ENCODE peak calls at places on chromosome 17, in seven cellular contexts. K is HCT116, B is GM12878, M is HepG2, D is H1, Y is SK-N-SH, O is K562. E is an unnamed sample.

GRCh38 chr17:81727324-81728031 is 15.4 kb downstream of the SLC25A10 start:
- DNase-seq in K (no peak), B (no peak), M (peak), D (no peak), Y (no peak), O (no peak), E (peak)

GRCh38 chr17:74295625-74296547 is 21.9 kb downstream of the DNAI2 start:
- DNase-seq in K (no peak), B (no peak), M (no peak), D (no peak), Y (no peak), O (peak), E (no peak)

GRCh38 chr17:36851230-36851629 is 86.0 kb upstream of the LHX1 start:
- DNase-seq in K (no peak), B (no peak), M (peak), D (no peak), Y (no peak), O (no peak), E (no peak)

GRCh38 chr17:2789700-2790099 is 6.5 kb upstream of the RAP1GAP2 start:
- DNase-seq in K (no peak), B (no peak), M (no peak), D (no peak), Y (no peak), O (no peak), E (no peak)

GRCh38 chr17:60600490-60601431 is 768 bp downstream of the PPM1D start:
- DNase-seq in K (peak), B (peak), M (peak), D (no peak), Y (peak), O (peak), E (peak)

GRCh38 chr17:80986816-80987480 is 4.7 kb upstream of the CHMP6 start:
- DNase-seq in K (no peak), B (no peak), M (no peak), D (no peak), Y (peak), O (no peak), E (no peak)

GRCh38 chr17:2357237-2357636 is 19.9 kb downstream of the SGSM2 start:
- DNase-seq in K (no peak), B (no peak), M (no peak), D (no peak), Y (no peak), O (no peak), E (no peak)

GRCh38 chr17:14854691-14855090 is 410.4 kb downstream of the PMP22 start:
- DNase-seq in K (no peak), B (no peak), M (no peak), D (no peak), Y (no peak), O (no peak), E (no peak)

GRCh38 chr17:27760069-27760885 is 40.1 kb downstream of the NOS2 start:
- DNase-seq in K (peak), B (no peak), M (peak), D (peak), Y (peak), O (peak), E (peak)

GRCh38 chr17:82917656-82918345 is 78.0 kb upstream of the ZNF750 start:
- DNase-seq in K (no peak), B (no peak), M (peak), D (no peak), Y (peak), O (peak), E (no peak)

GRCh38 chr17:28725166-28725659 is 820 bp downstream of the TLCD1 start:
- DNase-seq in K (peak), B (no peak), M (peak), D (no peak), Y (no peak), O (no peak), E (no peak)

GRCh38 chr17:74870512-74870911 is 2.3 kb downstream of the FDXR start:
- DNase-seq in K (no peak), B (no peak), M (peak), D (no peak), Y (no peak), O (no peak), E (no peak)

GRCh38 chr17:17745476-17746455 is 64.5 kb downstream of the RAI1 start:
- DNase-seq in K (no peak), B (no peak), M (no peak), D (no peak), Y (no peak), O (no peak), E (no peak)

GRCh38 chr17:44605116-44605505 is 47.8 kb downstream of the FZD2 start:
- DNase-seq in K (no peak), B (no peak), M (no peak), D (no peak), Y (no peak), O (no peak), E (no peak)

DNA sequence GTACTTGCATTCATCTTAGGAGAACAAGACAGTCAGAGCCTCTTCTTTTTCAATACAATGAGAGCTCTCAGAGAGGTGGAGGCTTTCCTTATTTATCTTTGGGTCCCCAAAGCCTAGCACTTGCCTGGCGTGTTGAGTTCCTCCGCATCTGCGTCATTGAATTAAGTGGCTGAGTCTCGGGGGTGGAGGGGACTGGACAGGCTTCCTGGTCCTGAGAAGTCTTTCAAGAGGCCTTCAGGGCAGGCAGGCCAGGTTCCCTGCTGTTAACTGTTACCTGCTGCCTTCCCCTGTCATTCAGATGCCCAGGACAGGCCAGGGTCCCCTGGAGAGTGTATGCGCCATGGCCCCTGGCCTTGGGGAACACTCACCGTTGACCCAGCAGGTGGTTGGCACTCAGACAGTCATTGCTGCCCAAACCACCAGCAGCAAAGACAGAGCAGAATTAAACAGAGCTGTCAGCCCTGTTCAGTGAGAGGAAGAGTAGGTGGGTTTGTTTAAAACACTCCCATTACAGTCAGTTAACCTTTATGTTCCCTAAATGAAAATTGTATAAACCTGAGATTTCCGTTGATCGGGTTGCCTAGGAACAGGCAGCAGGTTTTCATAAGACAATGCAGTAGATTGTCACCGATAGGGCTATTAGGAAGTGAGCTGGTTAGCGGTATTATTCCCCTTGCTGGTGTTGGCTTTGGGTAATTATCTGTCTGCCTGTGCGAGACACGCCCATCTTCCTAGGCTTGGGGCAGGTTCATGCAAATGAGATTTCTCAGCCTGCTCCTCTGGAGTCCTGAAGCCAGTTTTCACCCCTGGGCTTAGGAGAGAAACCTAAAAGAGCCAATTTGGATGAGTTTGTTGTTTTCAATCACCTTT is 132.7 kb downstream of the CCDC182 start:
- DNase-seq in K (no peak), B (peak), M (peak), D (no peak), Y (no peak), O (peak), E (peak)
- TF ChIP-seq JUND in K (no peak), B (no peak), M (no peak), D (no peak), Y (no peak), O (no peak), E (no peak)

GRCh38 chr17:62807812-62808575 is at the start of gene MARCHF10:
- DNase-seq in K (no peak), B (no peak), M (no peak), D (no peak), Y (peak), O (peak), E (peak)
- TF ChIP-seq JUND in K (no peak), B (no peak), M (no peak), D (no peak), Y (no peak), O (no peak), E (no peak)

DNA sequence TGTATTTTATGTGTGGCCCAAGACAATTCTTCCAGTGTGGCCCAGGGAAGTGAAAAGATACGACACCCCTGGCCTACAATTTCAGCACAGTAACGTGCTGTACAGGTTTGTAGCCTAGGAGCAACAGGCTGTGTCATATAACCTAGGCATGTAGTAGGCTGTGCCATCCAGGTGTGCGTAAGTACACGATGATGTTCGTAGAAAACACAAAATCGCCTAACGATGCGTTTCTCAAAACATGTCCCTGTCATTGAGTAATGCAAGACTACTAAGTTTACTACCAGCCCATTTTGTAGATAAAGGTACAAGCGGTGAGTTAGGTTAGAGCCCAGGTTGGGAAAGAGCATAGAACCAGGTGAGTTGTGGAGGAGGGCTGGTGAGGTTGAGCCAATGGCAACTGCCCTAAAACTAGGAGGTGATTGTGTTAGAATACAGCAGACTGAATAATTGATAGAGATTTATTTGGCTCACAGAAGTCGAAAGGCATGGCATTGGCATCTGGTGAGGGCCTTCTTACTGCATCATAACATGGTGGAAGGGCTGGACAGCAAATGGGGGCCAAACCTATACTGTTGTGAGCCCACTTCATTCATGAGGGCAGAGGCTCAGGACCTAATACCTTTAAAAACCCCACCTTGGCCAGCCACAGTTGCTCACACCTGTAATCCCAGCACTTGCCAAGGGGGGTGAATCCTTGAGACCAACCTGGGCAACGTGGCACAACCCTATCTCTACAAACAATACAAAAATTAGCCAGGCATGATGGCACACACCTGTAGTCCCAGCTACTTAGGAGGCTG is 4.2 kb downstream of the EIF1 start:
- DNase-seq in K (no peak), B (no peak), M (no peak), D (no peak), Y (no peak), O (no peak), E (peak)
- TF ChIP-seq JUND in K (no peak), B (no peak), M (no peak), D (no peak), Y (peak), O (no peak), E (no peak)

GRCh38 chr17:65029605-65030308 is 26.8 kb downstream of the GNA13 start:
- DNase-seq in K (no peak), B (no peak), M (no peak), D (no peak), Y (no peak), O (no peak), E (no peak)
- TF ChIP-seq JUND in K (no peak), B (no peak), M (no peak), D (no peak), Y (no peak), O (no peak), E (no peak)

GRCh38 chr17:6818938-6819337 is 12.6 kb downstream of the TEKT1 start:
- DNase-seq in K (no peak), B (no peak), M (no peak), D (no peak), Y (no peak), O (no peak), E (no peak)

DNA sequence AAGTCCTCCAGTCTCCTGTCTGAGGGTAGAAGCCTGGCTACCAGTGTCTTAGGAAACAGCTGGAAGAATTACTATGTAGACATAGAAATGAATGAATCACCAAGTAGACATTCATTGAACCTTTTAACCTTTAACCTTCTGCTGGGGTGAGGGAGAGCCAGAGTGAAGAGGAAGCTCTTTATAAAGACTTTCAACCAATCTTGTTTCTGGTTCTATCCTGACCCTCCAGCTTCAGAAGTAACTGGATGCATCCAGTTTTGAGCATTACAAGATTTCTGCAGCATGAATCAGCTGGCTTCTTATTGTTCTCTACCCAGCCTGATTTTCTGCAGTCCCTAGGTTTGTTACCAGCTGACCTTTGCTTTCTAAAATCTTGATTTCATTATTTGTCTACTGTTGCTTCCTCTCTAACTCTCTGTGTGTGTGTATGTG is 8.5 kb downstream of the TEKT1 start:
- DNase-seq in K (no peak), B (no peak), M (no peak), D (no peak), Y (no peak), O (no peak), E (no peak)
- TF ChIP-seq JUND in K (no peak), B (no peak), M (no peak), D (no peak), Y (no peak), O (no peak), E (no peak)

GRCh38 chr17:41178341-41178740 is 320 bp upstream of the KRTAP4-2 start:
- DNase-seq in K (no peak), B (no peak), M (no peak), D (no peak), Y (no peak), O (no peak), E (no peak)
- TF ChIP-seq JUND in K (no peak), B (no peak), M (no peak), D (no peak), Y (no peak), O (no peak), E (no peak)

DNA sequence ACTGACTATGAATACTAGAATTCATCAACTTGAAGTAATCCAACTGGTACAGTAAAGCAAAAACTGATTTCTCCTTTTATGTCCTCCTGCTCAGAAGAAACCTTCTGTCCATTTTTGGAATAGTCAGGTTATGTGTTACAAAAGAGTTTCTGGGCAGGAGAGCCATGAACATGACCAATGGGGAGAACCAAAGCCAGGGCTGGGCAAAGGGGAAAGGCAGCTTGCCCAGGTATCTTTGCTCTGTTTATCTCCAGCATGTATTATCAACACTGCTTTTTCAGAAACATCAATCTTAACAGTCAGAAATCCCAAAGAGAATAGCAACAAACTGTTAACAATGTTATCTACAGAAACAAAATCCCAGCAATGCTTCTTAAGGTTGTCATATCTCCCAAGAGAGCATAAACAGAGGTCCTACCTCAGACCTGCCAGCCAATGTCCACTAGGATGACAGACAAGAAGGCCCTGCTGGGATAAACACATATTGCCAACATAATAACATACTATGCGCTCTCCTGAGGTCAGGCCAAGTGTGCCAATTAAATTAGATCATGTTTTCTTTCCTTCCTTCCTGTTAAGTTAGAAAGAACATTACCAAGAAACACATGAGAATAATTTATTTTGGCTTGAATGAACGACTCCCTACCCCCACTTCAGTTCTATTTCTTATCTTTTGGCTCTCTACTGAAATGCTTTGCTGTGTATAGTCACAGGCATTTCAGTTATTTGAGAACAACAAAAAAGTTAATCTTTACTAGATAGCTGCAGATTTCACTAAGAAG is 28.0 kb downstream of the BLMH start:
- DNase-seq in K (no peak), B (no peak), M (no peak), D (no peak), Y (no peak), O (no peak), E (no peak)
- TF ChIP-seq JUND in K (no peak), B (no peak), M (no peak), D (no peak), Y (no peak), O (no peak), E (no peak)

GRCh38 chr17:78558181-78558850 is 18.9 kb downstream of the DNAH17 start:
- DNase-seq in K (peak), B (no peak), M (peak), D (no peak), Y (peak), O (peak), E (no peak)

GRCh38 chr17:78555741-78556401 is 21.3 kb downstream of the DNAH17 start:
- DNase-seq in K (no peak), B (no peak), M (no peak), D (no peak), Y (no peak), O (no peak), E (no peak)

GRCh38 chr17:78559024-78559423 is 18.2 kb downstream of the DNAH17 start:
- DNase-seq in K (no peak), B (no peak), M (no peak), D (no peak), Y (no peak), O (no peak), E (no peak)

GRCh38 chr17:78556812-78557211 is 20.4 kb downstream of the DNAH17 start:
- DNase-seq in K (no peak), B (no peak), M (no peak), D (no peak), Y (no peak), O (no peak), E (no peak)

GRCh38 chr17:78557598-78558039 is 19.6 kb downstream of the DNAH17 start:
- DNase-seq in K (no peak), B (no peak), M (no peak), D (no peak), Y (peak), O (no peak), E (no peak)
- TF ChIP-seq JUND in K (no peak), B (no peak), M (no peak), D (no peak), Y (peak), O (peak), E (no peak)

DNA sequence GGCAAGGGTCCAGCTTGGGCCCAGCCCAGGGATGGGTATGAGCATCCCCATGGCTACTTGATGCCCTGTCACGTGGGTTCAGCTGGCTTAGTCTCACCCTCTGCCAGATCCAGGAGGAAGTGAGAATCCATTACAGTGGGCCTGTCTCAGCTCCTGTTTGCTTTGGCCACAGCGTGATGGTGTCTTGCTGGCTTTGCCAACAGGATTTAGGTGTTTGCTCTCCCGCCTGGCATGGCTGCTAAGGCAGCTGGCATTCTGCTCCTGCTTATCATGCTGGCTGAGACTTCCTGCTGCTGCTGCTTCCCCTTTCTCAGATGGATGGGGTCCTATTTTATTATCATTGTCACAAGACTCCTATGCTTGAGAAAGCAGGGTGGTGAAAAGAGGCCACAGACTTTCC is 28.3 kb upstream of the HOXB13 start:
- DNase-seq in K (no peak), B (no peak), M (no peak), D (no peak), Y (no peak), O (no peak), E (peak)
- TF ChIP-seq JUND in K (no peak), B (no peak), M (no peak), D (no peak), Y (no peak), O (no peak), E (no peak)

DNA sequence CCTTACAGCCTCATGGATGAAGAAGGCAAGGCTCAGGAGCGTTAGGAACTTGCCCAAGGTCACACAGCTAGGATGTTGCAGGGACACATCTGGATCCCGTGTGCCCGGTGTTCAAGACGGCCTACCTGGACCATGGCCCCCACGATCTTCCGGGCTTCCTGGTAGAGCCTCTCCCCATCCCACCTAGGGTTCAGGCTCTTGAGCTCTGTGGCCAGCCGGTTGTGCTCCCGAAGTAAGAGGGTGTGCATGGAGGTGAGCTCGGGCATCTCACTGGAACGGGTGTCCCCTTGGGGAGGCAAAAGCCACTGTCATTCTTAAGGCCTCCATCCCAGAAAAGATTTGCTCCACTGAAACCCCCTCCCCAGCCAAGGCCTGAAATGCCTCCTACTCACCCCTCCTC is 5.3 kb downstream of the MPO start:
- DNase-seq in K (no peak), B (no peak), M (no peak), D (no peak), Y (peak), O (no peak), E (no peak)
- TF ChIP-seq JUND in K (no peak), B (no peak), M (no peak), D (no peak), Y (no peak), O (no peak), E (no peak)

E was measured in T47D.